ENCODE peak calls at places on chromosomes 2 and 18, in six cellular contexts. L is GM12891, T is HepG2, X is H1, M is GM12878, B is K562. O is an unnamed sample.

GRCh38 chr2:113080134-113080533 is 12.4 kb downstream of the IL1F10 start:
- DNase-seq in L (peak), T (peak), X (peak), M (no peak), B (peak), O (no peak)

GRCh38 chr2:221262651-221263050 is 309.5 kb downstream of the EPHA4 start:
- DNase-seq in L (no peak), T (no peak), X (no peak), M (no peak), B (no peak), O (no peak)

GRCh38 chr2:138433995-138434991 is 67.3 kb upstream of the SPOPL start:
- DNase-seq in L (no peak), T (no peak), X (no peak), M (no peak), B (peak), O (no peak)

GRCh38 chr2:23595601-23596251 is 210.7 kb downstream of the KLHL29 start:
- DNase-seq in L (no peak), T (peak), X (no peak), M (no peak), B (no peak), O (no peak)

GRCh38 chr2:121038431-121038830 is 246.6 kb downstream of the TFCP2L1 start:
- DNase-seq in L (no peak), T (no peak), X (no peak), M (no peak), B (no peak), O (no peak)

GRCh38 chr2:178271629-178272333 is 77.5 kb downstream of the OSBPL6 start:
- DNase-seq in L (no peak), T (no peak), X (no peak), M (no peak), B (no peak), O (no peak)

GRCh38 chr2:237300755-237301154 is 113.2 kb downstream of the COL6A3 start:
- DNase-seq in L (no peak), T (no peak), X (no peak), M (no peak), B (no peak), O (no peak)

GRCh38 chr2:75168186-75168585 is 31.1 kb downstream of the TACR1 start:
- DNase-seq in L (no peak), T (no peak), X (no peak), M (no peak), B (no peak), O (no peak)

GRCh38 chr2:186347472-186347871 is 138.6 kb upstream of the ZC3H15 start:
- DNase-seq in L (no peak), T (no peak), X (no peak), M (no peak), B (no peak), O (no peak)

GRCh38 chr2:217656366-217656765 is 346.4 kb downstream of the TNS1 start:
- DNase-seq in L (no peak), T (no peak), X (no peak), M (no peak), B (no peak), O (no peak)

GRCh38 chr2:62200291-62200841 is 4.5 kb downstream of the B3GNT2 start:
- DNase-seq in L (no peak), T (no peak), X (no peak), M (no peak), B (no peak), O (no peak)

GRCh38 chr2:217749009-217749408 is 253.8 kb downstream of the TNS1 start:
- DNase-seq in L (no peak), T (no peak), X (no peak), M (no peak), B (no peak), O (no peak)

GRCh38 chr2:230643576-230644291 is 68.9 kb upstream of the CAB39 start:
- DNase-seq in L (no peak), T (no peak), X (no peak), M (no peak), B (no peak), O (no peak)

GRCh38 chr2:223062304-223062845 is 10.4 kb downstream of the KCNE4 start:
- DNase-seq in L (no peak), T (no peak), X (no peak), M (no peak), B (no peak), O (no peak)

GRCh38 chr2:150339282-150339681 is 148.2 kb downstream of the RND3 start:
- DNase-seq in L (no peak), T (no peak), X (no peak), M (no peak), B (no peak), O (no peak)

GRCh38 chr2:10469955-10470568 is 21.9 kb upstream of the ODC1 start:
- DNase-seq in L (no peak), T (no peak), X (no peak), M (no peak), B (no peak), O (no peak)

GRCh38 chr2:180657054-180657453 is 323.4 kb upstream of the UBE2E3 start:
- DNase-seq in L (no peak), T (no peak), X (no peak), M (no peak), B (no peak), O (no peak)

GRCh38 chr18:27750014-27750413 is 426.9 kb downstream of the CDH2 start:
- DNase-seq in L (no peak), T (peak), X (peak), M (no peak), B (no peak), O (no peak)

GRCh38 chr2:10239561-10239967 is 63.1 kb upstream of the HPCAL1 start:
- DNase-seq in L (no peak), T (no peak), X (no peak), M (no peak), B (peak), O (no peak)

GRCh38 chr18:68660355-68661183 is 54.3 kb downstream of the TMX3 start:
- DNase-seq in L (no peak), T (peak), X (no peak), M (no peak), B (peak), O (no peak)

DNA sequence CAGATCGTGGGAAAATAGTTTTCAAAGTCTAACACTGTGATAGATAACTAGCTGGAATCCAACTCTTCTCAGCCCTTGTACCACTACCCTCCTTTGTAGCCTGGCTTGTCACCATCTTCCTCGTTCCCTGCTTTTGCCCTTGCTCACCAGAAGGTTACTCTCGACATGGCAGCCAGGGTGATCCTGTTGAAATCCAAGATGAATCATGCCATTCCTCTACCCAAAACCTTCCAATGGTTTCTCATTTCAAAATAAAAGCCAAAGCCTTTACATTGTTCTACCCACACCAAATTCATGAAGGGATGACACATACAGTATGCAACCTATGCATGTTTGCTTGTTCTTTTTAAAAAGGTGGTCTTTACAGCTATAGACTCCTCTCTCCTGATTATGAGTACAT is 45.7 kb downstream of the STAT4 start:
- DNase-seq in L (no peak), T (no peak), X (no peak), M (no peak), B (no peak), O (no peak)
- TF ChIP-seq TAF1 in L (no peak), T (no peak), X (no peak), M (no peak), B (no peak), O (no peak)

DNA sequence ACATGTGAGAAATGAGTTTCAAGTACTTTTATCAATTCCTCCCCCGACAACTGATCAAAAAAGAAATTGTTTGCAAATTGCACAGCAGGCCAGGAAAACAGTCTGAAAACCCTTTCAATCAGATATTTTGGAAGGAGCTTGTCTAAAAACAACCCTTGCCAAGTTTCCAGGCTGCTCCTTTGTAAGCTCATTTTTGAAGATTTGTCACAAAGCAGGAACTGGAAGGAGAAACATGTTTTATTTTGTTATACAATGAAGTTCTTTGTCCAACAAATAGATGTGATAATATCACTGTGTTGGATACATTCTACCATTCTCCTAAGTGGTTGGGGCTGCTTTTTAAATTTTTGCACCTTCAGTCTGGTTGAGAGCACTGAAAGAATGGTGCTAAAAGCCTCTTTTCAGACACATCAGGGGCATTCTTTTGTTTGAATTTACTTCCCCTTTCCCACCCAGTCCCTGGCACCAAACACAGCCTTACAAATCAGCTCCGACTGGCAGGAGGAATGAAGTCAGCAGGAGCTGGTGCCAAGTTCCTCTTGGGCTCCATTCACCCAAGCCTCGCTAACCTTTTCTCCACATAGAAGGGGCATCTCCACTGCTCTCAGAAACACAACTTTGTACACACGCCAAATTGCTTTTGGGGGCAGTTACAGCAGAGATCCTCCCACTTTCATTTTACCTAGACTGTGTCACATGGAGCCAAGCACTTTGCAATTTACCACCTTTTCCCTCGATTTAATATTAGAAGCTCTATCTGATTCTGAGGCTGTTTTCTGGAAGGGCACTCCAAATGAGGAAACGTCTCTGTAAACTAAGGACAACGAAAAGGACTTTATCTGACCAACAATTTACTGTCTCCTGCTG is 88.0 kb downstream of the C1D start:
- DNase-seq in L (no peak), T (no peak), X (no peak), M (no peak), B (no peak), O (no peak)
- TF ChIP-seq POLR2A in L (no peak), T (no peak), X (no peak), M (no peak), B (no peak), O (no peak)

GRCh38 chr2:6036211-6036610 is 344.0 kb downstream of the SOX11 start:
- DNase-seq in L (no peak), T (no peak), X (no peak), M (no peak), B (no peak), O (no peak)
- TF ChIP-seq POLR2AphosphoS5 in L (no peak), T (no peak), X (no peak), M (no peak), B (no peak), O (no peak)

GRCh38 chr18:49690307-49690706 is 123.0 kb downstream of the ACAA2 start:
- DNase-seq in L (no peak), T (no peak), X (no peak), M (no peak), B (no peak), O (no peak)
- TF ChIP-seq TAF1 in L (no peak), T (no peak), X (no peak), M (no peak), B (no peak), O (no peak)

GRCh38 chr18:21703241-21703820 is 1.2 kb downstream of the ABHD3 start:
- DNase-seq in L (no peak), T (no peak), X (no peak), M (peak), B (peak), O (peak)

GRCh38 chr18:21706386-21706865 is 1.9 kb upstream of the ABHD3 start:
- DNase-seq in L (no peak), T (no peak), X (no peak), M (no peak), B (no peak), O (no peak)

GRCh38 chr18:21701621-21702020 is 3.0 kb downstream of the ABHD3 start:
- DNase-seq in L (no peak), T (no peak), X (no peak), M (no peak), B (no peak), O (no peak)

GRCh38 chr18:21702602-21703001 is 2.0 kb downstream of the ABHD3 start:
- DNase-seq in L (no peak), T (no peak), X (no peak), M (no peak), B (no peak), O (no peak)

DNA sequence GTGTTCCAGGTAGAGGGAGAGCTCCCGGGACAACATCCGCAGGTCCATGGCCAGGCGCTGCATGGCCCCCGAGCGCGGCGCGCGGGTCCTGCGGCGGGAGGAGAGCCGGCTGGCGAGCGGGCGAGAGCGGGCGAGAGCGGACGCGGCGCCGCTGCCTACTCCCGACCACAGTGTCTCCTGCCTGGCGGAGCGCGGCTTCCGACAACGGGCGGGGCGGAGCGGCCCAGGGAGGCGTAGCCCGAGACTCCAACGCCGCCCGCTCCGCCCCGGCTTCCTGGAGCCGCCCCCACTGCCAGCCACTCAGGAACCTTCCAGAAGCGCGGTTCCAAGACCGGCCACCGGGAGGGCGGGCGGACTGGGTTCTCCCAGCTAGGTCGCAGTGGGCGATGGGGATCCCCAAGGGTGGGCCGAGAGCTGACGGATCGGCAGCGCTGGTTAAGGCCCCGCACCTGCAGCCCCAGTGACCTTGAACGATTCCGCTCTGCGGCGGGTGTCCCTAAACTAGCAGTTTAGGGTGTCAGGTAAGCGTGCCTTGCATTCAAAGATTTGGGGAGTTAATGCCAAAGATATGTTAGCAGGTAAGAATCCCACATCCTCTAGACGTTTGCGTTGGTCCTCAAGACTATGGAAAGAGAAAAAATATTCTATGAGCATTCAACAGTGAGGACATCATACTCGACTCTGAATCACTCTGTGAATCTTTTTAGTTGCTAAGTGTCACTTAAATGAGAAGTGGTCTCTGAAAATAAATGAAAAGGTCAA is at the start of gene ABHD3:
- DNase-seq in L (peak), T (peak), X (peak), M (peak), B (peak), O (peak)
- TF ChIP-seq POLR2A in L (peak), T (peak), X (peak), M (peak), B (peak), O (peak)

GRCh38 chr2:238929242-238930081 is 81.6 kb downstream of the TWIST2 start:
- DNase-seq in L (no peak), T (no peak), X (no peak), M (no peak), B (no peak), O (no peak)
- TF ChIP-seq POLR2AphosphoS5 in L (no peak), T (no peak), X (no peak), M (no peak), B (no peak), O (no peak)

O was measured in GM12892.